ENCODE peak calls at places on chromosomes 11 and 22, in four cellular contexts. One of them, this sample, is unnamed.
A peak's percentile ranks its signal among the peaks of the same experiment; 100 is the strongest.

GRCh38 chr11:108302121-108302785 is 79.4 kb downstream of the ATM start:
- DNase-seq in MM.1S: no peak
- DNase-seq in fibroblast of lung: peak; percentile 44
- DNase-seq in CD4-positive, CD25-positive, alpha-beta regulatory T cell: peak; percentile 20
- DNase-seq in this sample: no peak

GRCh38 chr11:59550842-59551650 is 39.7 kb downstream of the OR4D9 start:
- DNase-seq in CD4-positive, CD25-positive, alpha-beta regulatory T cell: peak; percentile 81
- DNase-seq in fibroblast of lung: peak; percentile 95
- DNase-seq in MM.1S: peak; percentile 85
- DNase-seq in this sample: peak; percentile 84

GRCh38 chr22:23833017-23833795 is 5.6 kb downstream of the DERL3 start:
- DNase-seq in CD4-positive, CD25-positive, alpha-beta regulatory T cell: no peak
- DNase-seq in MM.1S: no peak
- DNase-seq in fibroblast of lung: no peak
- DNase-seq in this sample: no peak

GRCh38 chr22:39308614-39309363 is 10.6 kb downstream of the RPL3 start:
- DNase-seq in CD4-positive, CD25-positive, alpha-beta regulatory T cell: no peak
- DNase-seq in fibroblast of lung: peak; percentile 98
- DNase-seq in MM.1S: no peak
- DNase-seq in this sample: no peak

GRCh38 chr11:47466701-47467250 is 17.8 kb upstream of the RAPSN start:
- DNase-seq in fibroblast of lung: peak; percentile 62
- DNase-seq in MM.1S: no peak
- DNase-seq in CD4-positive, CD25-positive, alpha-beta regulatory T cell: no peak
- DNase-seq in this sample: no peak

GRCh38 chr11:15716550-15716949 is 601.8 kb downstream of the INSC start:
- DNase-seq in MM.1S: no peak
- DNase-seq in fibroblast of lung: peak; percentile 39
- DNase-seq in CD4-positive, CD25-positive, alpha-beta regulatory T cell: no peak
- DNase-seq in this sample: no peak

GRCh38 chr11:115384236-115384635 is 120.0 kb downstream of the CADM1 start:
- DNase-seq in CD4-positive, CD25-positive, alpha-beta regulatory T cell: no peak
- DNase-seq in fibroblast of lung: no peak
- DNase-seq in MM.1S: no peak
- DNase-seq in this sample: no peak

GRCh38 chr22:20466659-20467379 is 28.8 kb downstream of the KLHL22 start:
- DNase-seq in CD4-positive, CD25-positive, alpha-beta regulatory T cell: no peak
- DNase-seq in fibroblast of lung: no peak
- DNase-seq in MM.1S: no peak
- DNase-seq in this sample: no peak

GRCh38 chr11:60840711-60841430 is 1.0 kb upstream of the CCDC86 start:
- DNase-seq in fibroblast of lung: peak; percentile 94
- DNase-seq in MM.1S: peak; percentile 78
- DNase-seq in CD4-positive, CD25-positive, alpha-beta regulatory T cell: no peak
- DNase-seq in this sample: no peak

GRCh38 chr11:27551127-27551526 is 44.6 kb upstream of the LIN7C start:
- DNase-seq in fibroblast of lung: no peak
- DNase-seq in CD4-positive, CD25-positive, alpha-beta regulatory T cell: no peak
- DNase-seq in MM.1S: no peak
- DNase-seq in this sample: no peak

GRCh38 chr11:830295-831131 is 2.2 kb upstream of the CD151 start:
- DNase-seq in CD4-positive, CD25-positive, alpha-beta regulatory T cell: peak; percentile 69
- DNase-seq in fibroblast of lung: peak; percentile 55
- DNase-seq in MM.1S: peak; percentile 48
- DNase-seq in this sample: peak; percentile 65

GRCh38 chr11:827861-828167 is at the start of gene CRACR2B:
- DNase-seq in MM.1S: peak; percentile 48
- DNase-seq in CD4-positive, CD25-positive, alpha-beta regulatory T cell: no peak
- DNase-seq in fibroblast of lung: no peak
- DNase-seq in this sample: no peak

GRCh38 chr11:828501-829115 is 889 bp downstream of the CRACR2B start:
- DNase-seq in MM.1S: no peak
- DNase-seq in CD4-positive, CD25-positive, alpha-beta regulatory T cell: no peak
- DNase-seq in fibroblast of lung: no peak
- DNase-seq in this sample: no peak

GRCh38 chr11:829946-830294 is 2.2 kb downstream of the CRACR2B start:
- DNase-seq in fibroblast of lung: no peak
- DNase-seq in CD4-positive, CD25-positive, alpha-beta regulatory T cell: no peak
- DNase-seq in MM.1S: no peak
- DNase-seq in this sample: no peak

DNA sequence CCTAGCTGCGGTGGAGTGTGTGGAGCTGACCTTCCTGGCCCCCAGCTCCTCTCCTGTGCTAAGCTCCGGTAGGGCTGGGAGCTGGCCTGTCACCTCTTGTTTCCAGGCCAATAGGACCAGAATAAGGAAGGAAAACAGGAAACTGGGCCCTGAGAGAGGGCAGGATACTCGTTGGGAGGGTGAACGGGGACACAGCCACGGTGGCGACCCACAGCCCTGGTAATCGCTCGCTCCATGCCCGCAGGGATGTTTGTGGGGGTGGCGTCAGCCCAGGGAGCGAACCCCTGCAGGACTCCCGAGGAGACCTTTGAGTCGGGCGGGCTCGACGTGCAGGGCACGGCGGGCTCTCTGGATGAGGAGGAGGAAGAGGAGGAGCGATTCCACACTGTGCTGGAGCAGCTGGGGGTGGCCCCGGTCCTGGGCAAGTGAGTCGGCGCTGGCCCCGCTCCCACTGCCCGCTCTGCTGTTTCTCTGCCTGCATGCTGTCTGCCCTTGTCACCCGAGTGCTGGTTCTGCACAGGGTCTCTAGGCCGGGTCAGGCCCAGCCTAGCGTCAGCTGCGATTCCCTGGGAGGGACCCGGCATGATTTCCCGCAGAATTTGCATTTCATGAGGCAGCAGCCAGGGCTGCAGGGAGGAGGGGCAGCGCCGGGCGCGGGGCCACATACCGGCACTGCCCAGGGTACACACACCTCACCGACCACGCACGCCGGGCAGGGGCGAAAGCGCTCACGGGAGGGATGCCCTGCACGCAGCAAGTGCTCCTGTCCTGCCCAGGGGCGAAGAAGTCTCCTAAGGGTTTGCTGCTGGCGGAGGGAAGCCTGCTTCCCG is 1.6 kb downstream of the CRACR2B start:
- DNase-seq in MM.1S: no peak
- DNase-seq in fibroblast of lung: no peak
- DNase-seq in CD4-positive, CD25-positive, alpha-beta regulatory T cell: no peak
- DNase-seq in this sample: no peak
- H3K4me3 ChIP-seq in MM.1S: peak overlapping the region; percentile 47
- H3K4me3 ChIP-seq in fibroblast of lung: peak overlapping the region; percentile 7
- H3K4me3 ChIP-seq in CD4-positive, CD25-positive, alpha-beta regulatory T cell: no peak overlapping the region
- H3K4me3 ChIP-seq in this sample: no peak overlapping the region

DNA sequence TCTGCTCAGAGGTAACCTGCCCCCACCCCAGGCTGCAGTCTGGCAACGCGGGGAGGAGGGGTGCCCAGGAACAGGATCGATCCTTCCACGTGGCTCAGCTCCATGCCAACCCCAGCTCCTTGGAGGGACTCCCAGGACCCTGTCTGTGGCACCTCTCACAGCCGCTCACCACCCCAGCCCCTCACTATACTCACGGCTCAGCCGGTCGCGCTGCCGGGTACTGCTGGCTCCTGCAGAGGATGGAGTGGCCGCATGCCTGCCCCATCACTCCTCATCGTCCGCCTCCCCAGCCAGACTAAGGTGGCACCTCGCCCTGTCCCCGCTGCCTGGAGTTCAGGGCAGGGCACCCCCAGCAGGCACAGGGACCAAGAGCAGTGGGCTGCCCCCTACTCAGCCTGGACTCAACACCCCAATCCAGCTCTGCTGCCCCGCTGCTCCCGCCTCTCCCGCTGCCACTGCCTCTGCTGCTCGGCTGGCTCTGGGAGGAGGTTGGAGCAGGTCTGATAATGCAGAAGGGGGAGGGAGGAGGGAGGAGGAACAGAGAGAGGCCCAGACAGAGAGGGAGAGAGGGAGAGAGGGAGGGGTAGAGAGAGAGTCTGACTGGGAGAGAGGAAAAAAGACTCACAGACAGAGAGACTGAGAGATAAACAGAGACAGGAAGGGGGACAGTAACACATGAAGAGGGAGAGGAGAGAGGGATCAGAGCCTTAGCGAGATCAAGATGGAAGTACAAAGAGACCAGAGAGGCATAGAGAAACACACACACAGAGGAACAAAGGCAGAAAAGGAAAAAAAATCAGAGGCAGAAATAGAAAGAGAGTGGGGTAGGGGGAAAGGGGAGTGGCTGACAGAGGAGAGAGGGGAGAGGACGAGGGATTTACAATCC is at the start of gene PDE2A:
- DNase-seq in fibroblast of lung: no peak
- DNase-seq in CD4-positive, CD25-positive, alpha-beta regulatory T cell: no peak
- DNase-seq in MM.1S: no peak
- DNase-seq in this sample: no peak
- H3K27me3 ChIP-seq in fibroblast of lung: peaks cover 62% of the 10 kb centered on the region
- H3K27me3 ChIP-seq in CD4-positive, CD25-positive, alpha-beta regulatory T cell: peaks cover 34% of the 10 kb centered on the region
- H3K27me3 ChIP-seq in MM.1S: peaks cover 70% of the 10 kb centered on the region
- H3K27me3 ChIP-seq in this sample: peaks cover 12% of the 10 kb centered on the region

GRCh38 chr11:1747753-1748466 is 2.5 kb downstream of the IFITM10 start:
- DNase-seq in MM.1S: no peak
- DNase-seq in CD4-positive, CD25-positive, alpha-beta regulatory T cell: no peak
- DNase-seq in fibroblast of lung: no peak
- DNase-seq in this sample: no peak

GRCh38 chr11:1748467-1749019 is 1.9 kb downstream of the IFITM10 start:
- DNase-seq in MM.1S: no peak
- DNase-seq in fibroblast of lung: no peak
- DNase-seq in CD4-positive, CD25-positive, alpha-beta regulatory T cell: no peak
- DNase-seq in this sample: no peak

GRCh38 chr11:1750481-1750839 is at the start of gene IFITM10:
- DNase-seq in MM.1S: no peak
- DNase-seq in CD4-positive, CD25-positive, alpha-beta regulatory T cell: no peak
- DNase-seq in fibroblast of lung: no peak
- DNase-seq in this sample: no peak

GRCh38 chr11:1749787-1750351 is 526 bp downstream of the IFITM10 start:
- DNase-seq in MM.1S: no peak
- DNase-seq in CD4-positive, CD25-positive, alpha-beta regulatory T cell: no peak
- DNase-seq in fibroblast of lung: peak; percentile 58
- DNase-seq in this sample: no peak

DNA sequence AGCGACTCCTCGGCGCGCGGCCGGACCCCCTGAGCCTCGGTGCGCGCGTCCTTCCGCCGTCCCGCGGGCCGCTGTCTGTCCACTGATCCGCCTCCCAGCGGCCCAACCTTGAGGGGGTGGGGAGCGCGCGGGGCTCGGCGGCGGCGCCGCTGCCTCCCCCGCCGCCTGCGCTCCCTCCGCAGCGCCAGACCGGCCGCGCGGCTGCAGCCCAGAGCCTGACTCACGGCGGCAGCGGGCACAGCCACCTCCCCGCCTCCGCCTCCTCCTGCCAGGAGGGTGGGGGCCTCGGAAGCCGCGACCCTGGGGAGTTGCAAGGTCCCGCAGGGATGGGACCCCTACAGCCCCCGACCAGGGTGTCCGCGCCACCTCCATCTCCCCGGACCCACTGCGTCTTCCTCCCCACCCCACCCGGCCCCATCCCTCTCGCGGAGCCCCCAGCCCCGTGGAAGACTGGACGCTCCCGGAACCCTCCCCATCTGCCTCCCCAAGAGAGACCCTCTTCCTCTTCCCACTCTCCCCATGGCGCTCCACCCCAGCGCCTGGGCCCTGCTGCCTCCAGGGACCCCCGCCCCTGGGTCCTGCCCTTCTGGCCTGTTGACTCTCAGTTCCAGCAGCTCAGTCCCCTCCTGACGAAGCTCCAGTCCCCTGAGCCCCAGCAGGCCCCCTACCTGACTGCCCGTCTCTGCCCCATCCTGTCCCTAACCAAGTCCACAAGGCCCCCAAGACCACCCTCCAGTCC is 1.2 kb downstream of the IFITM10 start:
- DNase-seq in fibroblast of lung: no peak
- DNase-seq in MM.1S: no peak
- DNase-seq in CD4-positive, CD25-positive, alpha-beta regulatory T cell: no peak
- DNase-seq in this sample: no peak
- H3K27ac ChIP-seq in fibroblast of lung: no peak overlapping the region
- H3K27ac ChIP-seq in MM.1S: no peak overlapping the region
- H3K27ac ChIP-seq in CD4-positive, CD25-positive, alpha-beta regulatory T cell: no peak overlapping the region
- H3K27ac ChIP-seq in this sample: no peak overlapping the region

GRCh38 chr11:86987687-86988086 is 32.5 kb upstream of the FZD4 start:
- DNase-seq in fibroblast of lung: no peak
- DNase-seq in MM.1S: no peak
- DNase-seq in CD4-positive, CD25-positive, alpha-beta regulatory T cell: no peak
- DNase-seq in this sample: no peak
- H3K4me3 ChIP-seq in fibroblast of lung: no peak overlapping the region
- H3K4me3 ChIP-seq in MM.1S: no peak overlapping the region
- H3K4me3 ChIP-seq in CD4-positive, CD25-positive, alpha-beta regulatory T cell: no peak overlapping the region
- H3K4me3 ChIP-seq in this sample: no peak overlapping the region

DNA sequence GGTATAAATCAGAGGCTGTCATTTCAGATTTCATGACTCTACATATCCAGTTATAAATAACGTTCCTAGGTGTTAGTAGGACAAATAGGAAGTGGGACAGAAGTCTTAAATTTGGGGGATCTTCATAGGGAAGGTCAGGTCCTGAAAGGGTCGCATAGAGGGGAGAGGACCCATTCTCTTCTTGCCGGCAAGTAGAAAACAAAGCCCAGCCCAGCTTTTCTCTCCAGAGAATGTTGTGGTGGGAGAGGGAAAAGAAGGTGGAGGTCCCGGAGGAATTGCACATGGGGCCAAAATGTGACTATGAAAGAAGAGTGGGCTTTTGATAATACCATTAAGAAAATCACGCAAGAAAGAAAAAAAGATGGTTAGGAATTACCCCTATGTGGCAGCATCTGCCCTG is 976 bp upstream of the NELL1 start:
- DNase-seq in CD4-positive, CD25-positive, alpha-beta regulatory T cell: no peak
- DNase-seq in fibroblast of lung: no peak
- DNase-seq in MM.1S: no peak
- DNase-seq in this sample: no peak
- H3K27me3 ChIP-seq in CD4-positive, CD25-positive, alpha-beta regulatory T cell: peaks cover 29% of the 10 kb centered on the region
- H3K27me3 ChIP-seq in fibroblast of lung: peaks cover 22% of the 10 kb centered on the region
- H3K27me3 ChIP-seq in MM.1S: peaks cover 6% of the 10 kb centered on the region
- H3K27me3 ChIP-seq in this sample: no peaks in the 10 kb centered on the region

This sample was measured in naive thymus-derived CD4-positive, alpha-beta T cell.